ENCODE peak calls at places on chromosomes 3 and 15, in four cellular contexts. F is NCI-H748 treated with DMSO at 0.1 percent for 48 hours, X is caudate nucleus, S is mammary epithelial cell. W is an unnamed sample.

GRCh38 chr3:153856932-153857331 is 264.3 kb upstream of the ARHGEF26 start:
- DNase-seq in F (no peak), X (no peak), S (peak; percentile 67), W (no peak)

GRCh38 chr15:41011055-41011815 is 58.0 kb downstream of the CHAC1 start:
- DNase-seq in F (no peak), X (no peak), S (no peak), W (no peak)

GRCh38 chr15:40858706-40859105 is 14.9 kb downstream of the SPINT1 start:
- DNase-seq in F (no peak), X (no peak), S (no peak), W (no peak)

GRCh38 chr3:104717828-104718196 is 648.9 kb upstream of the ALCAM start:
- DNase-seq in F (no peak), X (no peak), S (no peak), W (no peak)

GRCh38 chr3:146189519-146190173 is 28.7 kb upstream of the PLOD2 start:
- DNase-seq in F (peak; percentile 26), X (peak; percentile 3), S (peak; percentile 54), W (no peak)

GRCh38 chr3:13077431-13078157 is 4.4 kb upstream of the IQSEC1 start:
- DNase-seq in F (no peak), X (peak; percentile 75), S (no peak), W (no peak)

GRCh38 chr3:147117631-147118030 is 288.7 kb downstream of the ZIC4 start:
- DNase-seq in F (no peak), X (no peak), S (no peak), W (no peak)

GRCh38 chr3:55842204-55842603 is 355.1 kb upstream of the WNT5A start:
- DNase-seq in F (no peak), X (no peak), S (no peak), W (no peak)

GRCh38 chr3:98657429-98657828 is 64.0 kb upstream of the CPOX start:
- DNase-seq in F (no peak), X (peak; percentile 3), S (peak; percentile 24), W (peak; percentile 14)

GRCh38 chr3:33075996-33076395 is 20.9 kb downstream of the GLB1 start:
- DNase-seq in F (no peak), X (no peak), S (no peak), W (no peak)

GRCh38 chr3:109926376-109926775 is 589.0 kb upstream of the DPPA4 start:
- DNase-seq in F (no peak), X (no peak), S (no peak), W (no peak)

GRCh38 chr15:23372284-23372683 is 17.7 kb downstream of the GOLGA8S start:
- DNase-seq in F (no peak), X (no peak), S (no peak), W (no peak)

GRCh38 chr3:178255315-178255714 is 280.9 kb upstream of the KCNMB2 start:
- DNase-seq in F (no peak), X (no peak), S (peak; percentile 22), W (no peak)

GRCh38 chr3:25426408-25426807 is 1.7 kb upstream of the RARB start:
- DNase-seq in F (no peak), X (no peak), S (peak; percentile 55), W (no peak)

GRCh38 chr3:42804831-42805821 is 836 bp upstream of the HIGD1A start:
- DNase-seq in F (no peak), X (no peak), S (no peak), W (peak; percentile 26)

GRCh38 chr15:90087454-90088154 is 14.7 kb downstream of the IDH2 start:
- DNase-seq in F (no peak), X (peak; percentile 75), S (no peak), W (no peak)

GRCh38 chr15:99169769-99170311 is 65.0 kb downstream of the SYNM start:
- DNase-seq in F (no peak), X (no peak), S (no peak), W (no peak)

GRCh38 chr3:15964605-15965061 is 166.9 kb upstream of the ANKRD28 start:
- DNase-seq in F (no peak), X (no peak), S (no peak), W (no peak)